ENCODE peak calls at places on chromosomes 3 and 15, in eight cellular contexts. One of them, this sample, is unnamed.

GRCh38 chr3:141294300-141294699 is 62.7 kb downstream of the PXYLP1 start:
- DNase-seq in iris pigment epithelial cell: no peak
- DNase-seq in occipital lobe: no peak
- DNase-seq in spleen: no peak
- DNase-seq in NCI-H748 treated with DMSO at 0.1 percent for 48 hours: no peak
- DNase-seq in KBM-7: no peak
- DNase-seq in RWPE1: no peak
- DNase-seq in tibial nerve: no peak
- DNase-seq in this sample: no peak

GRCh38 chr3:187025254-187025655 is 94.9 kb downstream of the ST6GAL1 start:
- DNase-seq in iris pigment epithelial cell: no peak
- DNase-seq in occipital lobe: no peak
- DNase-seq in spleen: no peak
- DNase-seq in NCI-H748 treated with DMSO at 0.1 percent for 48 hours: no peak
- DNase-seq in KBM-7: peak
- DNase-seq in RWPE1: no peak
- DNase-seq in tibial nerve: no peak
- DNase-seq in this sample: no peak

GRCh38 chr3:24254649-24255048 is 240.0 kb downstream of the THRB start:
- DNase-seq in iris pigment epithelial cell: peak
- DNase-seq in occipital lobe: no peak
- DNase-seq in spleen: no peak
- DNase-seq in NCI-H748 treated with DMSO at 0.1 percent for 48 hours: no peak
- DNase-seq in KBM-7: no peak
- DNase-seq in RWPE1: no peak
- DNase-seq in tibial nerve: no peak
- DNase-seq in this sample: no peak

GRCh38 chr15:64455951-64456350 is 4.4 kb upstream of the ZNF609 start:
- DNase-seq in iris pigment epithelial cell: peak
- DNase-seq in occipital lobe: no peak
- DNase-seq in spleen: no peak
- DNase-seq in NCI-H748 treated with DMSO at 0.1 percent for 48 hours: no peak
- DNase-seq in KBM-7: peak
- DNase-seq in RWPE1: no peak
- DNase-seq in tibial nerve: peak
- DNase-seq in this sample: no peak

GRCh38 chr3:124701687-124702086 is 28.6 kb upstream of the UMPS start:
- DNase-seq in iris pigment epithelial cell: peak
- DNase-seq in occipital lobe: no peak
- DNase-seq in spleen: no peak
- DNase-seq in NCI-H748 treated with DMSO at 0.1 percent for 48 hours: no peak
- DNase-seq in KBM-7: no peak
- DNase-seq in RWPE1: no peak
- DNase-seq in tibial nerve: no peak
- DNase-seq in this sample: no peak

GRCh38 chr3:197367081-197367780 is 68.8 kb upstream of the DLG1 start:
- DNase-seq in iris pigment epithelial cell: peak
- DNase-seq in occipital lobe: no peak
- DNase-seq in spleen: peak
- DNase-seq in NCI-H748 treated with DMSO at 0.1 percent for 48 hours: no peak
- DNase-seq in KBM-7: no peak
- DNase-seq in RWPE1: peak
- DNase-seq in tibial nerve: no peak
- DNase-seq in this sample: peak

GRCh38 chr3:171939578-171939977 is 96.4 kb downstream of the TMEM212 start:
- DNase-seq in iris pigment epithelial cell: no peak
- DNase-seq in occipital lobe: no peak
- DNase-seq in spleen: no peak
- DNase-seq in NCI-H748 treated with DMSO at 0.1 percent for 48 hours: no peak
- DNase-seq in KBM-7: no peak
- DNase-seq in RWPE1: no peak
- DNase-seq in tibial nerve: no peak
- DNase-seq in this sample: no peak

GRCh38 chr3:145696011-145696410 is 465.0 kb downstream of the PLOD2 start:
- DNase-seq in iris pigment epithelial cell: peak
- DNase-seq in occipital lobe: no peak
- DNase-seq in spleen: no peak
- DNase-seq in NCI-H748 treated with DMSO at 0.1 percent for 48 hours: no peak
- DNase-seq in KBM-7: no peak
- DNase-seq in RWPE1: no peak
- DNase-seq in tibial nerve: no peak
- DNase-seq in this sample: no peak

GRCh38 chr3:7309707-7310106 is 448.8 kb downstream of the GRM7 start:
- DNase-seq in iris pigment epithelial cell: peak
- DNase-seq in occipital lobe: peak
- DNase-seq in spleen: no peak
- DNase-seq in NCI-H748 treated with DMSO at 0.1 percent for 48 hours: no peak
- DNase-seq in KBM-7: peak
- DNase-seq in RWPE1: no peak
- DNase-seq in tibial nerve: peak
- DNase-seq in this sample: no peak

GRCh38 chr3:414063-414462 is 217.5 kb downstream of the CHL1 start:
- DNase-seq in iris pigment epithelial cell: peak
- DNase-seq in occipital lobe: no peak
- DNase-seq in spleen: no peak
- DNase-seq in NCI-H748 treated with DMSO at 0.1 percent for 48 hours: no peak
- DNase-seq in KBM-7: peak
- DNase-seq in RWPE1: no peak
- DNase-seq in tibial nerve: no peak
- DNase-seq in this sample: no peak

GRCh38 chr3:51969841-51970240 is 2.6 kb upstream of the PCBP4 start:
- DNase-seq in iris pigment epithelial cell: no peak
- DNase-seq in occipital lobe: no peak
- DNase-seq in spleen: no peak
- DNase-seq in NCI-H748 treated with DMSO at 0.1 percent for 48 hours: no peak
- DNase-seq in KBM-7: no peak
- DNase-seq in RWPE1: no peak
- DNase-seq in tibial nerve: no peak
- DNase-seq in this sample: no peak

GRCh38 chr3:187024561-187025226 is 94.4 kb downstream of the ST6GAL1 start:
- DNase-seq in iris pigment epithelial cell: no peak
- DNase-seq in occipital lobe: no peak
- DNase-seq in spleen: no peak
- DNase-seq in NCI-H748 treated with DMSO at 0.1 percent for 48 hours: no peak
- DNase-seq in KBM-7: peak
- DNase-seq in RWPE1: no peak
- DNase-seq in tibial nerve: no peak
- DNase-seq in this sample: no peak

GRCh38 chr15:41804361-41804760 is 23.5 kb upstream of the JMJD7 start:
- DNase-seq in iris pigment epithelial cell: no peak
- DNase-seq in occipital lobe: no peak
- DNase-seq in spleen: no peak
- DNase-seq in NCI-H748 treated with DMSO at 0.1 percent for 48 hours: no peak
- DNase-seq in KBM-7: no peak
- DNase-seq in RWPE1: peak
- DNase-seq in tibial nerve: no peak
- DNase-seq in this sample: no peak

GRCh38 chr3:45087155-45087554 is 59.0 kb downstream of the CDCP1 start:
- DNase-seq in iris pigment epithelial cell: no peak
- DNase-seq in occipital lobe: no peak
- DNase-seq in spleen: no peak
- DNase-seq in NCI-H748 treated with DMSO at 0.1 percent for 48 hours: no peak
- DNase-seq in KBM-7: no peak
- DNase-seq in RWPE1: no peak
- DNase-seq in tibial nerve: no peak
- DNase-seq in this sample: no peak

GRCh38 chr15:79924379-79924778 is 27.6 kb upstream of the MTHFS start:
- DNase-seq in iris pigment epithelial cell: no peak
- DNase-seq in occipital lobe: no peak
- DNase-seq in spleen: peak
- DNase-seq in NCI-H748 treated with DMSO at 0.1 percent for 48 hours: no peak
- DNase-seq in KBM-7: no peak
- DNase-seq in RWPE1: no peak
- DNase-seq in tibial nerve: no peak
- DNase-seq in this sample: no peak

GRCh38 chr15:38254065-38254883 is 1.6 kb downstream of the SPRED1 start:
- DNase-seq in iris pigment epithelial cell: peak
- DNase-seq in occipital lobe: peak
- DNase-seq in spleen: peak
- DNase-seq in NCI-H748 treated with DMSO at 0.1 percent for 48 hours: no peak
- DNase-seq in KBM-7: peak
- DNase-seq in RWPE1: peak
- DNase-seq in tibial nerve: peak
- DNase-seq in this sample: peak

GRCh38 chr3:141392018-141392370 is 23.7 kb downstream of the ZBTB38 start:
- DNase-seq in iris pigment epithelial cell: no peak
- DNase-seq in occipital lobe: no peak
- DNase-seq in spleen: no peak
- DNase-seq in NCI-H748 treated with DMSO at 0.1 percent for 48 hours: no peak
- DNase-seq in KBM-7: no peak
- DNase-seq in RWPE1: no peak
- DNase-seq in tibial nerve: no peak
- DNase-seq in this sample: no peak

This sample was measured in PC-9.